ENCODE peak calls at places on chromosomes 16 and 17, in eight cellular contexts. C is endothelial cell of umbilical vein, Y is A549, W is adrenal gland, G is stomach, J is testis, I is ovary, P is breast epithelium. H is an unnamed sample.
A peak's percentile ranks its signal among the peaks of the same experiment; 100 is the strongest.

GRCh38 chr17:14515015-14515414 is 214.1 kb downstream of the HS3ST3B1 start:
- DNase-seq in J (no peak), C (no peak), I (no peak), Y (no peak), G (no peak), W (no peak), P (no peak), H (no peak)

GRCh38 chr16:29900102-29900887 is at the start of gene ASPHD1:
- DNase-seq in Y (peak; percentile 87), C (peak; percentile 49), W (peak; percentile 75), J (peak; percentile 80), P (peak; percentile 26), I (peak; percentile 82), G (peak; percentile 84), H (peak; percentile 91)

GRCh38 chr16:63617047-63617989 is 1504.5 kb downstream of the CDH11 start:
- DNase-seq in Y (no peak), J (peak; percentile 23), G (no peak), W (no peak), I (no peak), C (peak; percentile 3), P (no peak), H (no peak)

GRCh38 chr16:2898831-2899563 is 12.7 kb upstream of the FLYWCH1 start:
- DNase-seq in G (no peak), P (no peak), I (no peak), Y (no peak), W (no peak), J (no peak), C (no peak), H (no peak)

GRCh38 chr16:58121132-58121531 is 8.0 kb downstream of the CFAP20 start:
- DNase-seq in G (no peak), Y (no peak), P (no peak), W (no peak), I (no peak), C (peak; percentile 56), J (no peak), H (no peak)

GRCh38 chr16:73057369-73058210 is 9.7 kb upstream of the ZFHX3 start:
- DNase-seq in G (no peak), Y (no peak), C (peak; percentile 52), J (peak; percentile 40), P (no peak), I (peak; percentile 60), W (peak; percentile 54), H (peak; percentile 84)

GRCh38 chr17:78226752-78227454 is 4.5 kb upstream of the TMEM235 start:
- DNase-seq in P (no peak), G (no peak), W (no peak), J (no peak), I (no peak), Y (no peak), C (peak; percentile 65), H (no peak)

GRCh38 chr16:2070576-2071453 is 23.0 kb downstream of the TSC2 start:
- DNase-seq in J (no peak), G (no peak), Y (no peak), P (no peak), W (no peak), C (no peak), I (no peak), H (no peak)

GRCh38 chr17:82072827-82073226 is 7.2 kb upstream of the DUS1L start:
- DNase-seq in P (no peak), I (no peak), W (no peak), Y (no peak), C (no peak), J (no peak), G (no peak), H (no peak)

GRCh38 chr17:58344791-58345157 is 7.2 kb downstream of the SUPT4H1 start:
- DNase-seq in J (no peak), W (no peak), I (no peak), Y (no peak), P (no peak), G (no peak), C (no peak), H (peak; percentile 84)

GRCh38 chr17:49218941-49219913 is 8.7 kb downstream of the ABI3 start:
- DNase-seq in G (peak; percentile 30), P (no peak), Y (no peak), I (no peak), W (no peak), J (no peak), C (no peak), H (peak; percentile 92)

GRCh38 chr16:75263963-75264445 is 12.6 kb upstream of the BCAR1 start:
- DNase-seq in C (no peak), J (peak; percentile 75), W (peak; percentile 94), P (no peak), Y (no peak), G (no peak), I (no peak), H (no peak)

GRCh38 chr17:79777166-79777843 is 643 bp upstream of the CBX2 start:
- DNase-seq in C (peak; percentile 44), P (no peak), W (peak; percentile 63), G (peak; percentile 29), I (peak; percentile 83), J (peak; percentile 47), Y (peak; percentile 87), H (peak; percentile 88)

GRCh38 chr17:51044964-51045363 is 75.7 kb downstream of the SPAG9 start:
- DNase-seq in C (no peak), P (no peak), W (no peak), J (no peak), I (no peak), Y (no peak), G (no peak), H (no peak)

GRCh38 chr17:1647802-1648581 is 1.7 kb downstream of the RILP start:
- DNase-seq in P (no peak), I (peak; percentile 64), C (peak; percentile 40), J (no peak), Y (no peak), W (peak; percentile 70), G (peak; percentile 44), H (no peak)

GRCh38 chr17:46851029-46851741 is at the start of gene WNT9B:
- DNase-seq in P (no peak), Y (peak; percentile 54), I (no peak), W (no peak), G (peak; percentile 57), J (peak; percentile 30), C (no peak), H (no peak)

GRCh38 chr16:57305159-57305811 is 20.8 kb upstream of the PLLP start:
- DNase-seq in W (no peak), C (no peak), Y (no peak), J (peak; percentile 43), P (no peak), I (no peak), G (peak; percentile 24), H (peak; percentile 48)

GRCh38 chr17:4201231-4201630 is 58.2 kb downstream of the CYB5D2 start:
- DNase-seq in P (no peak), W (no peak), I (no peak), G (no peak), C (no peak), J (no peak), Y (no peak), H (no peak)

GRCh38 chr16:14179116-14179515 is 108.0 kb downstream of the MRTFB start:
- DNase-seq in P (no peak), Y (no peak), J (no peak), W (no peak), C (no peak), G (no peak), I (no peak), H (no peak)

GRCh38 chr16:84843149-84844048 is 23.6 kb downstream of the CRISPLD2 start:
- DNase-seq in Y (no peak), C (no peak), I (no peak), P (no peak), W (no peak), J (no peak), G (no peak), H (no peak)

DNA sequence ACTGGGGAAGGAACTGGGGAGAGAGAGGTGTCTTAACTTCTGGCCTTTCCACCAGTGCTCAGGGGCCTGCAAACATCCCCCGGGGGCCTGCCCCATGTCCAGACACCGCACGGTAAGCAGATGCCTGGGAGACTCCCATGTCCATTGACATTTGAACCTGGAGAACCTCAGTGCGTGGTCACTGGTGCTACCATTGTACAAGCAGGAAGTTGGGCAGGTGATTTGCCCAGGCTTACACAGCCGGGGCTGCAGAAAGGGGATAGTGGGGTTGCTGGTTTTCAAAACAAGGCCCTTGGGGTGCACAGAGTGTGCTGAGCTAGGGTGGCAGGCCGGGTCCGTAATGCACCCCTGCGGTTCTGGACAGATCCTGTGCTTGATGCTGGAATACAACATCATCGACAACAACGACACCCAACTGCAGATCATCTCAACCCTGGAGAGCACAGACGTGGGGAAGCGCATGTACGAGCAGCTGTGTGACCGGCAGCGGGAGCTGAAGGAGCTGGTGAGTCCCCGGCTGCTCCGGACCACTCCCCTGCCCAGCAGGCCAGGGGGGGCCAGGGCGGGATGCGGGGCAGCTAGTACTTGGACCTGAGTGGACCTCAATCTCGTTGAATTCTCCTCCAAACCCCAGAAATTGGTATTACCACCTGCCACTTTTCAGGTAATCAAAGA is 77.7 kb upstream of the PLCG2 start:
- DNase-seq in C (no peak), J (no peak), Y (no peak), W (no peak), G (no peak), I (no peak), P (no peak), H (no peak)
- H3K27ac ChIP-seq in C (no peak overlapping the region), J (no peak overlapping the region), Y (peak overlapping the region; percentile 94), W (no peak overlapping the region), G (no peak overlapping the region), I (no peak overlapping the region), P (no peak overlapping the region), H (no peak overlapping the region)

GRCh38 chr17:27466376-27466747 is 10.1 kb downstream of the KSR1 start:
- DNase-seq in J (no peak), G (no peak), Y (no peak), W (no peak), I (no peak), P (no peak), C (peak; percentile 36), H (no peak)

GRCh38 chr17:27464431-27464830 is 8.2 kb downstream of the KSR1 start:
- DNase-seq in J (no peak), Y (no peak), I (no peak), W (no peak), G (no peak), C (no peak), P (no peak), H (no peak)

GRCh38 chr17:27469256-27469655 is 13.0 kb downstream of the KSR1 start:
- DNase-seq in I (no peak), P (no peak), C (no peak), J (no peak), Y (no peak), G (no peak), W (no peak), H (no peak)

GRCh38 chr17:27463235-27463677 is 7.0 kb downstream of the KSR1 start:
- DNase-seq in J (no peak), C (no peak), Y (no peak), G (no peak), P (no peak), I (no peak), W (no peak), H (no peak)

GRCh38 chr17:27466748-27467375 is 10.6 kb downstream of the KSR1 start:
- DNase-seq in Y (no peak), I (no peak), G (no peak), W (no peak), J (no peak), C (no peak), P (no peak), H (no peak)
- H3K4me3 ChIP-seq in Y (no peak overlapping the region), I (no peak overlapping the region), G (no peak overlapping the region), W (no peak overlapping the region), J (no peak overlapping the region), C (no peak overlapping the region), P (no peak overlapping the region), H (no peak overlapping the region)

GRCh38 chr16:79595261-79595660 is 5.3 kb downstream of the MAF start:
- DNase-seq in C (no peak), J (peak; percentile 42), Y (no peak), G (no peak), P (no peak), I (no peak), W (no peak), H (no peak)
- TF ChIP-seq POLR2A in C (no peak), J (no peak), Y (no peak), G (no peak), P (no peak), I (no peak), W (no peak), H (no peak)

GRCh38 chr16:4115941-4116327 is 308 bp downstream of the ADCY9 start:
- DNase-seq in P (no peak), C (no peak), W (no peak), J (no peak), Y (no peak), G (no peak), I (no peak), H (no peak)
- H3K27ac ChIP-seq in P (no peak overlapping the region), C (no peak overlapping the region), W (no peak overlapping the region), J (peak overlapping the region; percentile 74), Y (peak overlapping the region; percentile 95), G (peak overlapping the region; percentile 50), I (no peak overlapping the region), H (no peak overlapping the region)

H was measured in spleen.